ENCODE peak calls at places on chromosomes 13 and 19, in six cellular contexts. One of them, this sample, is unnamed.

GRCh38 chr13:21365574-21365973 is 93.5 kb downstream of the ZDHHC20 start:
- DNase-seq in thoracic aorta: no peak
- DNase-seq in uterus: no peak
- DNase-seq in dorsolateral prefrontal cortex: no peak
- DNase-seq in GM06990: no peak
- DNase-seq in AG09309: no peak
- DNase-seq in this sample: no peak

GRCh38 chr13:113855012-113855921 is 8.6 kb downstream of the GAS6 start:
- DNase-seq in thoracic aorta: no peak
- DNase-seq in uterus: no peak
- DNase-seq in dorsolateral prefrontal cortex: no peak
- DNase-seq in GM06990: no peak
- DNase-seq in AG09309: no peak
- DNase-seq in this sample: no peak

GRCh38 chr13:46751811-46752635 is 44.9 kb downstream of the ESD start:
- DNase-seq in thoracic aorta: no peak
- DNase-seq in uterus: no peak
- DNase-seq in dorsolateral prefrontal cortex: peak
- DNase-seq in GM06990: peak
- DNase-seq in AG09309: peak
- DNase-seq in this sample: no peak

GRCh38 chr19:55646889-55647731 is 902 bp upstream of the CCDC106 start:
- DNase-seq in thoracic aorta: no peak
- DNase-seq in uterus: no peak
- DNase-seq in dorsolateral prefrontal cortex: no peak
- DNase-seq in GM06990: no peak
- DNase-seq in AG09309: no peak
- DNase-seq in this sample: no peak

GRCh38 chr13:109727251-109727650 is 59.1 kb downstream of the IRS2 start:
- DNase-seq in thoracic aorta: no peak
- DNase-seq in uterus: no peak
- DNase-seq in dorsolateral prefrontal cortex: no peak
- DNase-seq in GM06990: no peak
- DNase-seq in AG09309: no peak
- DNase-seq in this sample: no peak

GRCh38 chr13:73146705-73147104 is 87.9 kb downstream of the KLF5 start:
- DNase-seq in thoracic aorta: no peak
- DNase-seq in uterus: no peak
- DNase-seq in dorsolateral prefrontal cortex: no peak
- DNase-seq in GM06990: no peak
- DNase-seq in AG09309: no peak
- DNase-seq in this sample: no peak

GRCh38 chr13:60756306-60756705 is 359.3 kb downstream of the TDRD3 start:
- DNase-seq in thoracic aorta: no peak
- DNase-seq in uterus: no peak
- DNase-seq in dorsolateral prefrontal cortex: no peak
- DNase-seq in GM06990: no peak
- DNase-seq in AG09309: no peak
- DNase-seq in this sample: no peak

GRCh38 chr13:94233401-94233800 is 246.1 kb downstream of the DCT start:
- DNase-seq in thoracic aorta: no peak
- DNase-seq in uterus: no peak
- DNase-seq in dorsolateral prefrontal cortex: no peak
- DNase-seq in GM06990: no peak
- DNase-seq in AG09309: peak
- DNase-seq in this sample: no peak

GRCh38 chr13:49046002-49046401 is 70.3 kb downstream of the FNDC3A start:
- DNase-seq in thoracic aorta: no peak
- DNase-seq in uterus: no peak
- DNase-seq in dorsolateral prefrontal cortex: no peak
- DNase-seq in GM06990: no peak
- DNase-seq in AG09309: peak
- DNase-seq in this sample: no peak

GRCh38 chr19:2240881-2241760 is 4.5 kb downstream of the SF3A2 start:
- DNase-seq in thoracic aorta: no peak
- DNase-seq in uterus: no peak
- DNase-seq in dorsolateral prefrontal cortex: no peak
- DNase-seq in GM06990: no peak
- DNase-seq in AG09309: no peak
- DNase-seq in this sample: no peak

GRCh38 chr19:5216141-5216847 is 124.3 kb downstream of the PTPRS start:
- DNase-seq in thoracic aorta: no peak
- DNase-seq in uterus: no peak
- DNase-seq in dorsolateral prefrontal cortex: no peak
- DNase-seq in GM06990: peak
- DNase-seq in AG09309: no peak
- DNase-seq in this sample: no peak

GRCh38 chr19:41774515-41774980 is 19.2 kb downstream of the CEACAM6 start:
- DNase-seq in thoracic aorta: no peak
- DNase-seq in uterus: no peak
- DNase-seq in dorsolateral prefrontal cortex: no peak
- DNase-seq in GM06990: no peak
- DNase-seq in AG09309: no peak
- DNase-seq in this sample: no peak

GRCh38 chr13:78431328-78431727 is 172.0 kb downstream of the POU4F1 start:
- DNase-seq in thoracic aorta: no peak
- DNase-seq in uterus: no peak
- DNase-seq in dorsolateral prefrontal cortex: no peak
- DNase-seq in GM06990: no peak
- DNase-seq in AG09309: no peak
- DNase-seq in this sample: no peak

GRCh38 chr19:5016781-5017180 is 47.9 kb downstream of the KDM4B start:
- DNase-seq in thoracic aorta: no peak
- DNase-seq in uterus: no peak
- DNase-seq in dorsolateral prefrontal cortex: no peak
- DNase-seq in GM06990: no peak
- DNase-seq in AG09309: no peak
- DNase-seq in this sample: no peak

GRCh38 chr13:31046711-31047279 is 114.3 kb downstream of the TEX26 start:
- DNase-seq in thoracic aorta: no peak
- DNase-seq in uterus: peak
- DNase-seq in dorsolateral prefrontal cortex: peak
- DNase-seq in GM06990: no peak
- DNase-seq in AG09309: no peak
- DNase-seq in this sample: no peak

GRCh38 chr19:29683009-29683408 is 17.7 kb downstream of the PLEKHF1 start:
- DNase-seq in thoracic aorta: no peak
- DNase-seq in uterus: no peak
- DNase-seq in dorsolateral prefrontal cortex: no peak
- DNase-seq in GM06990: no peak
- DNase-seq in AG09309: no peak
- DNase-seq in this sample: no peak

GRCh38 chr13:33135097-33135496 is 118.9 kb downstream of the KL start:
- DNase-seq in thoracic aorta: no peak
- DNase-seq in uterus: no peak
- DNase-seq in dorsolateral prefrontal cortex: no peak
- DNase-seq in GM06990: no peak
- DNase-seq in AG09309: no peak
- DNase-seq in this sample: no peak

GRCh38 chr13:113155201-113155600 is 3.2 kb upstream of the PROZ start:
- DNase-seq in thoracic aorta: no peak
- DNase-seq in uterus: no peak
- DNase-seq in dorsolateral prefrontal cortex: no peak
- DNase-seq in GM06990: no peak
- DNase-seq in AG09309: no peak
- DNase-seq in this sample: no peak

GRCh38 chr13:42970824-42971669 is 21.0 kb downstream of the EPSTI1 start:
- DNase-seq in thoracic aorta: no peak
- DNase-seq in uterus: no peak
- DNase-seq in dorsolateral prefrontal cortex: peak
- DNase-seq in GM06990: no peak
- DNase-seq in AG09309: no peak
- DNase-seq in this sample: peak

GRCh38 chr13:41974262-41974900 is 13.5 kb upstream of the VWA8 start:
- DNase-seq in thoracic aorta: no peak
- DNase-seq in uterus: no peak
- DNase-seq in dorsolateral prefrontal cortex: no peak
- DNase-seq in GM06990: no peak
- DNase-seq in AG09309: no peak
- DNase-seq in this sample: no peak

GRCh38 chr13:106117035-106117434 is 418.4 kb downstream of the EFNB2 start:
- DNase-seq in thoracic aorta: no peak
- DNase-seq in uterus: no peak
- DNase-seq in dorsolateral prefrontal cortex: no peak
- DNase-seq in GM06990: no peak
- DNase-seq in AG09309: peak
- DNase-seq in this sample: no peak

GRCh38 chr19:12331211-12331941 is 2.1 kb downstream of the ZNF563 start:
- DNase-seq in thoracic aorta: no peak
- DNase-seq in uterus: no peak
- DNase-seq in dorsolateral prefrontal cortex: no peak
- DNase-seq in GM06990: peak
- DNase-seq in AG09309: no peak
- DNase-seq in this sample: no peak

GRCh38 chr19:18414504-18415176 is 4.6 kb upstream of the SSBP4 start:
- DNase-seq in thoracic aorta: no peak
- DNase-seq in uterus: peak
- DNase-seq in dorsolateral prefrontal cortex: no peak
- DNase-seq in GM06990: no peak
- DNase-seq in AG09309: no peak
- DNase-seq in this sample: no peak

GRCh38 chr13:34001357-34001756 is 183.4 kb downstream of the RFC3 start:
- DNase-seq in thoracic aorta: no peak
- DNase-seq in uterus: no peak
- DNase-seq in dorsolateral prefrontal cortex: no peak
- DNase-seq in GM06990: no peak
- DNase-seq in AG09309: no peak
- DNase-seq in this sample: no peak

GRCh38 chr19:37931941-37932655 is 25.1 kb downstream of the SIPA1L3 start:
- DNase-seq in thoracic aorta: peak
- DNase-seq in uterus: no peak
- DNase-seq in dorsolateral prefrontal cortex: peak
- DNase-seq in GM06990: peak
- DNase-seq in AG09309: peak
- DNase-seq in this sample: peak

GRCh38 chr19:39127812-39128510 is 2.4 kb downstream of the PAK4 start:
- DNase-seq in thoracic aorta: no peak
- DNase-seq in uterus: no peak
- DNase-seq in dorsolateral prefrontal cortex: peak
- DNase-seq in GM06990: no peak
- DNase-seq in AG09309: no peak
- DNase-seq in this sample: no peak

GRCh38 chr13:40221460-40222201 is 444.8 kb downstream of the FOXO1 start:
- DNase-seq in thoracic aorta: no peak
- DNase-seq in uterus: peak
- DNase-seq in dorsolateral prefrontal cortex: no peak
- DNase-seq in GM06990: no peak
- DNase-seq in AG09309: peak
- DNase-seq in this sample: no peak

GRCh38 chr13:37109080-37109678 is 3.7 kb upstream of the CSNK1A1L start:
- DNase-seq in thoracic aorta: no peak
- DNase-seq in uterus: no peak
- DNase-seq in dorsolateral prefrontal cortex: no peak
- DNase-seq in GM06990: no peak
- DNase-seq in AG09309: no peak
- DNase-seq in this sample: peak
- TF ChIP-seq CTCF in thoracic aorta: peak
- TF ChIP-seq CTCF in uterus: peak
- TF ChIP-seq CTCF in dorsolateral prefrontal cortex: peak
- TF ChIP-seq CTCF in GM06990: peak
- TF ChIP-seq CTCF in AG09309: peak
- TF ChIP-seq CTCF in this sample: peak

GRCh38 chr13:93004919-93005318 is 221.7 kb upstream of the GPC6 start:
- DNase-seq in thoracic aorta: no peak
- DNase-seq in uterus: no peak
- DNase-seq in dorsolateral prefrontal cortex: no peak
- DNase-seq in GM06990: no peak
- DNase-seq in AG09309: peak
- DNase-seq in this sample: no peak
- TF ChIP-seq CTCF in thoracic aorta: no peak
- TF ChIP-seq CTCF in uterus: no peak
- TF ChIP-seq CTCF in dorsolateral prefrontal cortex: no peak
- TF ChIP-seq CTCF in GM06990: peak
- TF ChIP-seq CTCF in AG09309: peak
- TF ChIP-seq CTCF in this sample: peak

DNA sequence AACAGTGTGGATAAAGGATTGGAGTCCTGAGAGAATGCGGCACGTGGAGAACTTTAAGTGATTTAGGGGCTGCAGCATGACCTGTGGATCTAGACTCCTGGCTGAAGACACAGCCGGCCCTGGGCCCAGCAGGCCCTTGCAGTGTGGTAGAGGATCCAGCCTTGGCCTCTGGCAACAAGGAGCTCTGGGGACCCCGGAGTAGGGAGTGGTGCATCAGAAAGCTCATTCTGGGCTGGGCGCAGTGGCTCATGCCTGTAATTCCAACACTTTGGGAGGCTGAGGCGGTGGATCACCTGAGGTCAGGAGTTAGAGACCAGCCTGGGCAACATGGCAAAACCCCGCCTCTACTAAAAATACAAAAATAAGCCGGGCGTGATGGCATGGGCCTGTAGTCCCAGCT is 76.0 kb downstream of the CHST8 start:
- DNase-seq in thoracic aorta: no peak
- DNase-seq in uterus: no peak
- DNase-seq in dorsolateral prefrontal cortex: no peak
- DNase-seq in GM06990: no peak
- DNase-seq in AG09309: no peak
- DNase-seq in this sample: no peak
- TF ChIP-seq CTCF in thoracic aorta: no peak
- TF ChIP-seq CTCF in uterus: no peak
- TF ChIP-seq CTCF in dorsolateral prefrontal cortex: no peak
- TF ChIP-seq CTCF in GM06990: no peak
- TF ChIP-seq CTCF in AG09309: no peak
- TF ChIP-seq CTCF in this sample: no peak

GRCh38 chr13:61884830-61885229 is 469.2 kb upstream of the PCDH20 start:
- DNase-seq in thoracic aorta: no peak
- DNase-seq in uterus: no peak
- DNase-seq in dorsolateral prefrontal cortex: no peak
- DNase-seq in GM06990: no peak
- DNase-seq in AG09309: no peak
- DNase-seq in this sample: no peak

GRCh38 chr13:61874970-61875579 is 459.4 kb upstream of the PCDH20 start:
- DNase-seq in thoracic aorta: no peak
- DNase-seq in uterus: no peak
- DNase-seq in dorsolateral prefrontal cortex: no peak
- DNase-seq in GM06990: no peak
- DNase-seq in AG09309: no peak
- DNase-seq in this sample: no peak

DNA sequence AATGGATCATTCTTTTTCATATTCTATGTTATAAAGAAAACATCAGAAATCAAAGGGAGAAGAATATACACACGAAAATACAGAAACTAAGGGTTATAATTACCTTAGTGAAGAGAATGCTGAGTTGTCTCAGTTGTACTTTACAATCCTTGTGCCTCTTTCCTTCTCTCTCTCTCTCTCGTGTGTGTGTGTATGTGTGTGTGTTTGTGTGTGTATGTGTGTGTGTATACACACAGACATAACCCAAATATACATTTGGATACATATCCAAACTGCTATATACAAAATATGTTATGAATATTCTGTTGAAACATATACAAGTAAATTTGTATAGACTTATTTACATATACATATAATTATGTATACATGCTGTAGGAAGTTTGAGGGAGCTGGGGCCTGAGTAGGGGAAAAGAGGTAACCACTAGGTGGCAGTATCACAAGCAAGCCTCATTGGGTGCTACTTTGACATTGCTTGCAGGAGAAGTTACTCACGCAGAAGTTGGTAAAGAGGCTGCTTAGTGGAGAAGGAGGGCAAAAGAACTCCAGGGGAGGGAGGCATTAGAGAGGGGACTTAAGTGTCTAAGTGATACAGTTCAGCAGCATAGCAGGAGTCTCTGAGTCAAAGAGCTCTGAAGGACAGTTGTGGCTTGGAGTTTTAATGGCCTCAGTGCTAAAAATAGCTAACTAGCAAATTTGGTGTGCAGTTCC is 465.1 kb upstream of the PCDH20 start:
- DNase-seq in thoracic aorta: no peak
- DNase-seq in uterus: no peak
- DNase-seq in dorsolateral prefrontal cortex: no peak
- DNase-seq in GM06990: no peak
- DNase-seq in AG09309: no peak
- DNase-seq in this sample: no peak
- TF ChIP-seq CTCF in thoracic aorta: no peak
- TF ChIP-seq CTCF in uterus: no peak
- TF ChIP-seq CTCF in dorsolateral prefrontal cortex: peak
- TF ChIP-seq CTCF in GM06990: peak
- TF ChIP-seq CTCF in AG09309: peak
- TF ChIP-seq CTCF in this sample: peak

This sample was measured in neural crest cell.